ENCODE peak calls at places on chromosomes 13 and 19, in seven cellular contexts. One of them, this sample, is unnamed.

GRCh38 chr13:32362574-32362973 is 47.3 kb downstream of the BRCA2 start:
- DNase-seq in uterus: no peak
- DNase-seq in tibial artery: no peak
- DNase-seq in lung: no peak
- DNase-seq in dorsolateral prefrontal cortex: no peak
- DNase-seq in astrocyte of the spinal cord: no peak
- DNase-seq in BE2C: no peak
- DNase-seq in this sample: no peak

GRCh38 chr13:48121733-48122132 is 26.8 kb upstream of the MED4 start:
- DNase-seq in astrocyte of the spinal cord: no peak
- DNase-seq in BE2C: no peak
- DNase-seq in tibial artery: no peak
- DNase-seq in lung: no peak
- DNase-seq in uterus: no peak
- DNase-seq in dorsolateral prefrontal cortex: no peak
- DNase-seq in this sample: no peak

GRCh38 chr13:48216204-48216711 is 16.7 kb upstream of the ITM2B start:
- DNase-seq in BE2C: no peak
- DNase-seq in astrocyte of the spinal cord: no peak
- DNase-seq in lung: no peak
- DNase-seq in dorsolateral prefrontal cortex: no peak
- DNase-seq in tibial artery: no peak
- DNase-seq in uterus: no peak
- DNase-seq in this sample: no peak

GRCh38 chr19:50721441-50722137 is 1.6 kb upstream of the CLEC11A start:
- DNase-seq in lung: no peak
- DNase-seq in tibial artery: no peak
- DNase-seq in BE2C: no peak
- DNase-seq in astrocyte of the spinal cord: no peak
- DNase-seq in dorsolateral prefrontal cortex: no peak
- DNase-seq in uterus: no peak
- DNase-seq in this sample: peak

GRCh38 chr13:80251403-80251802 is 89.5 kb downstream of the SPRY2 start:
- DNase-seq in astrocyte of the spinal cord: peak
- DNase-seq in lung: no peak
- DNase-seq in dorsolateral prefrontal cortex: no peak
- DNase-seq in uterus: no peak
- DNase-seq in tibial artery: no peak
- DNase-seq in BE2C: peak
- DNase-seq in this sample: no peak

GRCh38 chr13:76865109-76865508 is 21.1 kb downstream of the KCTD12 start:
- DNase-seq in lung: no peak
- DNase-seq in BE2C: no peak
- DNase-seq in astrocyte of the spinal cord: no peak
- DNase-seq in uterus: no peak
- DNase-seq in dorsolateral prefrontal cortex: no peak
- DNase-seq in tibial artery: no peak
- DNase-seq in this sample: no peak

GRCh38 chr19:16222806-16223205 is 25.1 kb downstream of the AP1M1 start:
- DNase-seq in dorsolateral prefrontal cortex: no peak
- DNase-seq in tibial artery: no peak
- DNase-seq in BE2C: no peak
- DNase-seq in astrocyte of the spinal cord: no peak
- DNase-seq in lung: no peak
- DNase-seq in uterus: no peak
- DNase-seq in this sample: no peak

GRCh38 chr19:38632476-38633213 is 13.7 kb downstream of the EIF3K start:
- DNase-seq in lung: no peak
- DNase-seq in BE2C: no peak
- DNase-seq in tibial artery: no peak
- DNase-seq in uterus: no peak
- DNase-seq in dorsolateral prefrontal cortex: no peak
- DNase-seq in astrocyte of the spinal cord: no peak
- DNase-seq in this sample: no peak

GRCh38 chr13:84894749-84895148 is 904.5 kb downstream of the SLITRK6 start:
- DNase-seq in uterus: no peak
- DNase-seq in BE2C: no peak
- DNase-seq in tibial artery: no peak
- DNase-seq in astrocyte of the spinal cord: no peak
- DNase-seq in lung: no peak
- DNase-seq in dorsolateral prefrontal cortex: no peak
- DNase-seq in this sample: no peak

GRCh38 chr13:111122056-111122455 is 6.9 kb downstream of the ARHGEF7 start:
- DNase-seq in astrocyte of the spinal cord: no peak
- DNase-seq in tibial artery: no peak
- DNase-seq in BE2C: no peak
- DNase-seq in dorsolateral prefrontal cortex: no peak
- DNase-seq in uterus: no peak
- DNase-seq in lung: no peak
- DNase-seq in this sample: no peak

GRCh38 chr13:111123221-111123620 is 8.1 kb downstream of the ARHGEF7 start:
- DNase-seq in BE2C: no peak
- DNase-seq in lung: no peak
- DNase-seq in uterus: no peak
- DNase-seq in astrocyte of the spinal cord: no peak
- DNase-seq in dorsolateral prefrontal cortex: no peak
- DNase-seq in tibial artery: no peak
- DNase-seq in this sample: no peak

GRCh38 chr13:111121421-111121820 is 6.3 kb downstream of the ARHGEF7 start:
- DNase-seq in uterus: no peak
- DNase-seq in lung: no peak
- DNase-seq in BE2C: no peak
- DNase-seq in tibial artery: no peak
- DNase-seq in astrocyte of the spinal cord: no peak
- DNase-seq in dorsolateral prefrontal cortex: peak
- DNase-seq in this sample: no peak

GRCh38 chr13:111122631-111123030 is 7.5 kb downstream of the ARHGEF7 start:
- DNase-seq in lung: no peak
- DNase-seq in BE2C: no peak
- DNase-seq in uterus: no peak
- DNase-seq in astrocyte of the spinal cord: no peak
- DNase-seq in tibial artery: no peak
- DNase-seq in dorsolateral prefrontal cortex: no peak
- DNase-seq in this sample: no peak

GRCh38 chr13:111123649-111124048 is 8.5 kb downstream of the ARHGEF7 start:
- DNase-seq in lung: no peak
- DNase-seq in tibial artery: no peak
- DNase-seq in uterus: no peak
- DNase-seq in dorsolateral prefrontal cortex: no peak
- DNase-seq in astrocyte of the spinal cord: no peak
- DNase-seq in BE2C: no peak
- DNase-seq in this sample: no peak
- TF ChIP-seq CTCF in lung: no peak
- TF ChIP-seq CTCF in tibial artery: no peak
- TF ChIP-seq CTCF in uterus: no peak
- TF ChIP-seq CTCF in dorsolateral prefrontal cortex: no peak
- TF ChIP-seq CTCF in astrocyte of the spinal cord: no peak
- TF ChIP-seq CTCF in BE2C: no peak
- TF ChIP-seq CTCF in this sample: no peak

DNA sequence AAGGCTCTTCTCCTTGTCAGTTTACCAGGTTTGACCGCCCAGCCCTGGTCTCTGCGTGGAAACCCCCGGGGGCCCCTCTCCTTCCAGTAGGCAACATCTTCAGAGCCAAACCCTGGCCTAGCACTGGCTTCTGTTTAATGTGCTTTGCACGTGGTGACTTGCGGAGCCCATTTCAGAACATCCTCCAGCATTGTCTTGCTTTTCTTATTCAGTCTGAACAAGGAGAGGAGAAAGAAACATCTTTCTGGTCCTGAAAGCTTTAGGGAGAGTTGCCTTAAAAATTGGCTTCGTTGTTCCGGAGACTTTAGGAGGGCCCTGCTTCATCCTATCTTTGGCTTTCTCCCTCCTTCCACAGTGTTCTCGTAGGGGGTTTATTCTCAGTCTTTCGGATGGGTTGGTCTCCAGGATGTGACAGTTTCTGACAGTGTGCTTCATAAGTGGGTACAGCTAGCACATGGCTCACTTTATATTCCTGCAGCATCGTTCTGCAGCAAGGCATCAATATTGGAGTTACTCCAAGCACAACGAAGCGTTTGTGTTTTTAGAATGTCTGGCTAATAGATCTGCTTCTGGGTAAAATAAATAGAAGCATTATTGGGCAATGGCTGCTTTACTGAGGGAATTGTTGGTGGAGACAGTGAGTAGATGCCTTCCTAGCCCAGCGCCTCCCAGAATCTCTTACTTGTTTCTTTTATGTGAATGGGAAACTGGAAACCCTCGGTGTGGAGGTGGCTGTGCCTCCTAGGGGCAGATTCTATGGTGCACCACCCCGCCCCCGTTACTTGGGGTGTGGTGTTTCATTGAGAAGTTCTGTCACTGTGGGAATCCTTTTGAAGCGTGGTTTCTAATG is 1.8 kb downstream of the FARP1 start:
- DNase-seq in lung: no peak
- DNase-seq in uterus: no peak
- DNase-seq in dorsolateral prefrontal cortex: peak
- DNase-seq in tibial artery: no peak
- DNase-seq in astrocyte of the spinal cord: peak
- DNase-seq in BE2C: peak
- DNase-seq in this sample: peak
- TF ChIP-seq CTCF in lung: no peak
- TF ChIP-seq CTCF in uterus: no peak
- TF ChIP-seq CTCF in dorsolateral prefrontal cortex: no peak
- TF ChIP-seq CTCF in tibial artery: no peak
- TF ChIP-seq CTCF in astrocyte of the spinal cord: peak
- TF ChIP-seq CTCF in BE2C: peak
- TF ChIP-seq CTCF in this sample: peak

GRCh38 chr19:35714601-35715354 is 3.0 kb upstream of the KMT2B start:
- DNase-seq in astrocyte of the spinal cord: no peak
- DNase-seq in lung: no peak
- DNase-seq in uterus: no peak
- DNase-seq in tibial artery: no peak
- DNase-seq in dorsolateral prefrontal cortex: no peak
- DNase-seq in BE2C: no peak
- DNase-seq in this sample: no peak
- TF ChIP-seq CTCF in astrocyte of the spinal cord: no peak
- TF ChIP-seq CTCF in lung: no peak
- TF ChIP-seq CTCF in uterus: no peak
- TF ChIP-seq CTCF in tibial artery: no peak
- TF ChIP-seq CTCF in dorsolateral prefrontal cortex: no peak
- TF ChIP-seq CTCF in BE2C: peak
- TF ChIP-seq CTCF in this sample: no peak

DNA sequence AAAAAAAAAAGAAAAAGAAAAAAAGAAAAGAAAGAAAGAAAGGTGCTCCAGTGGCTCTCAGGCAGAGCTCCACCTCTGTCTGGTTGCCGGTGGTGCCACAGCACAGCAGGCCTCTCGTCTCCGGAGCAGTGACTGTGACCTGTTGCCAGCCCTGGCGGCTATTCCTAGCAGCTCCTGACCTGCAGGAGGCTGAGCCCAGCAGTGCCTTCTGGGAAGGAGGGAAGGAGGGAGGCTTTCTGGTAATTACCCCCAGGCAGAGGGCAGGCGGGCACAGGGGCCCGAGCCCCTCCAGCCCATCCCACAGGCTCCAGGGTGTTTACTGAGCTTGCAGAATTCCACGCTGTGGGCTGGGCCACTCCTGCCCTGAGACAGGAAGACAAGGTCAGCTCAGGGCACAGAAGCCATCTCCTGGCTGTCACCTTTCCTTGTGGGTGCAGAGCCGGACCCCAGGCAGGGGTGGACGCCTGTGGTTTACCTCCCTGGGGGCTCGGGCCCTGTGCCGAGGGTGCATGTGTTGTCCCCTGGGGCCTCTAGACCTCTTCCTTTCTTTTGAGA is 77.9 kb downstream of the GNG7 start:
- DNase-seq in tibial artery: no peak
- DNase-seq in BE2C: peak
- DNase-seq in dorsolateral prefrontal cortex: no peak
- DNase-seq in lung: no peak
- DNase-seq in astrocyte of the spinal cord: no peak
- DNase-seq in uterus: no peak
- DNase-seq in this sample: no peak
- TF ChIP-seq CTCF in tibial artery: no peak
- TF ChIP-seq CTCF in BE2C: peak
- TF ChIP-seq CTCF in dorsolateral prefrontal cortex: no peak
- TF ChIP-seq CTCF in lung: no peak
- TF ChIP-seq CTCF in astrocyte of the spinal cord: no peak
- TF ChIP-seq CTCF in uterus: no peak
- TF ChIP-seq CTCF in this sample: no peak

GRCh38 chr19:57632987-57633831 is at the start of gene ZNF211:
- DNase-seq in astrocyte of the spinal cord: peak
- DNase-seq in BE2C: peak
- DNase-seq in tibial artery: peak
- DNase-seq in dorsolateral prefrontal cortex: peak
- DNase-seq in uterus: peak
- DNase-seq in lung: peak
- DNase-seq in this sample: peak
- TF ChIP-seq CTCF in astrocyte of the spinal cord: no peak
- TF ChIP-seq CTCF in BE2C: no peak
- TF ChIP-seq CTCF in tibial artery: peak
- TF ChIP-seq CTCF in dorsolateral prefrontal cortex: peak
- TF ChIP-seq CTCF in uterus: no peak
- TF ChIP-seq CTCF in lung: no peak
- TF ChIP-seq CTCF in this sample: no peak

This sample was measured in adrenal gland.